ENCODE peak calls at places on chromosomes 2 and 18, in five cellular contexts. N is K562, P is HepG2, G is GM12878, K is H1. W is an unnamed sample.

GRCh38 chr2:177187631-177188312 is 24.8 kb upstream of the HNRNPA3 start:
- DNase-seq in P (peak; percentile 95), G (no peak), K (no peak), N (peak; percentile 41), W (no peak)

GRCh38 chr2:56102866-56103265 is 80.9 kb upstream of the CCDC85A start:
- DNase-seq in K (no peak), N (no peak), P (no peak), G (no peak), W (no peak)

GRCh38 chr18:49094136-49094535 is 143.4 kb upstream of the SMAD7 start:
- DNase-seq in K (no peak), G (no peak), N (no peak), P (no peak), W (no peak)

GRCh38 chr18:58856881-58857280 is 7.8 kb upstream of the ZNF532 start:
- DNase-seq in G (no peak), P (no peak), K (no peak), N (no peak), W (no peak)

GRCh38 chr2:73080321-73081131 is 9.0 kb upstream of the SFXN5 start:
- DNase-seq in N (no peak), K (no peak), G (no peak), P (no peak), W (no peak)

GRCh38 chr2:223260681-223261080 is 208.7 kb downstream of the KCNE4 start:
- DNase-seq in K (no peak), N (no peak), P (no peak), G (no peak), W (no peak)

GRCh38 chr18:11741505-11742145 is 52.6 kb downstream of the GNAL start:
- DNase-seq in K (no peak), N (peak; percentile 35), G (no peak), P (peak; percentile 11), W (peak; percentile 69)

GRCh38 chr2:179129574-179130238 is 79.8 kb upstream of the CCDC141 start:
- DNase-seq in N (peak; percentile 11), P (no peak), K (no peak), G (no peak), W (peak; percentile 20)

GRCh38 chr2:171142398-171142797 is 18.3 kb downstream of the TLK1 start:
- DNase-seq in P (no peak), K (no peak), G (no peak), N (no peak), W (no peak)

GRCh38 chr2:183185534-183185933 is 61.3 kb downstream of the NUP35 start:
- DNase-seq in G (no peak), K (no peak), P (peak; percentile 32), N (no peak), W (peak; percentile 45)

GRCh38 chr2:163735692-163736432 is at the start of gene FIGN:
- DNase-seq in N (peak; percentile 2), K (peak; percentile 70), P (peak; percentile 75), G (no peak), W (peak; percentile 87)

GRCh38 chr18:29608982-29609381 is 1432.1 kb upstream of the CDH2 start:
- DNase-seq in P (no peak), K (no peak), G (no peak), N (no peak), W (no peak)

GRCh38 chr2:61469424-61470121 is 1.3 kb downstream of the USP34 start:
- DNase-seq in K (no peak), N (no peak), G (no peak), P (no peak), W (no peak)

GRCh38 chr2:66761826-66762225 is 326.9 kb downstream of the MEIS1 start:
- DNase-seq in P (no peak), K (no peak), N (no peak), G (no peak), W (no peak)

GRCh38 chr18:2515408-2515807 is 55.9 kb downstream of the METTL4 start:
- DNase-seq in N (no peak), G (no peak), P (no peak), K (no peak), W (no peak)

GRCh38 chr2:73892631-73893329 is at the start of gene ACTG2:
- DNase-seq in N (no peak), P (no peak), G (no peak), K (no peak), W (no peak)

GRCh38 chr18:79944126-79944731 is 7.2 kb downstream of the SLC66A2 start:
- DNase-seq in K (no peak), G (no peak), N (no peak), P (no peak), W (peak; percentile 31)

GRCh38 chr2:109118321-109118720 is 10.7 kb upstream of the SH3RF3 start:
- DNase-seq in N (no peak), P (no peak), G (no peak), K (no peak), W (no peak)

GRCh38 chr2:70525032-70525431 is 28.6 kb downstream of the TGFA start:
- DNase-seq in K (no peak), N (no peak), P (peak; percentile 87), G (no peak), W (no peak)

GRCh38 chr18:55380574-55380973 is 207.4 kb downstream of the TCF4 start:
- DNase-seq in P (no peak), G (no peak), K (no peak), N (no peak), W (no peak)

GRCh38 chr18:59690216-59691045 is 6.8 kb downstream of the CCBE1 start:
- DNase-seq in K (peak; percentile 38), G (no peak), N (no peak), P (no peak), W (peak; percentile 62)

GRCh38 chr2:110934948-110935347 is 185.8 kb upstream of the BCL2L11 start:
- DNase-seq in G (no peak), N (no peak), P (no peak), K (no peak), W (no peak)

GRCh38 chr2:112529751-112530150 is 12.5 kb upstream of the POLR1B start:
- DNase-seq in G (no peak), K (no peak), P (no peak), N (no peak), W (no peak)

GRCh38 chr18:34704823-34705222 is 5.3 kb upstream of the DTNA start:
- DNase-seq in P (no peak), K (no peak), N (no peak), G (no peak), W (no peak)
- TF ChIP-seq CREB1 in P (no peak), K (no peak), N (no peak), G (no peak), W (no peak)

DNA sequence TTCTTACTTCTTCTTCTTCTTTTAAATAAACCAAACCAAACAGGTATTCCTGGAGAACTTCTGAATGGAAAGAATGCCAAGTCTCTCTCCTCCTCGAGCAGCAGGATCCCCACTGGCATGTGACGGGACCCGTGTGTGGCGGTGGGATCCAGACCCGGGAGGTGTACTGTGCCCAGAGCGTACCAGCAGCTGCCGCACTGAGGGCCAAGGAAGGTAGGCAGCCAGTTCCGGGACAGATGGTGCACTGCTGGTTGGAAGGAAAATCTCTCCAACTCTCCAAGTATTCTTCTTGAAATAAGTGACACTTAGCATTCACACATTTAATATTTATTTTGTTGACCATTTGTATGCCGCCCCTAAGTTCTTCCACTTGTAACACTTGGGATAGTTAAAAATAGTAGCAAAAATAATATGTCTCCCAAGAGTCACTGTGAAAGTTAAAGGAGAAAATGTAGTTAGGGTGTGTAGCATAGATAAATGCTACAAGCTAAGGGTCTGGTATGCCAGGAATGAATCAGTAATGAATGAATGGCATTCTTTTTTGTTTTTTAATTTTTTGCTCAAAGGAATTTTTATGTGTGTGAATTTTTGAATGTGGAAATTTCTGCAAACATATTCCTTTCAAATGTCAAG is 349.9 kb downstream of the THSD7B start:
- DNase-seq in N (no peak), P (no peak), G (no peak), K (no peak), W (no peak)
- H3K4me2 ChIP-seq in N (no peak overlapping the region), P (no peak overlapping the region), G (no peak overlapping the region), K (no peak overlapping the region), W (no peak overlapping the region)

GRCh38 chr2:44335806-44336538 is 25.3 kb downstream of the PREPL start:
- DNase-seq in K (no peak), G (no peak), P (no peak), N (no peak), W (no peak)
- TF ChIP-seq CREB1 in K (no peak), G (no peak), P (no peak), N (no peak), W (no peak)

GRCh38 chr2:167127135-167127534 is 238.9 kb downstream of the XIRP2 start:
- DNase-seq in P (peak; percentile 33), K (no peak), N (no peak), G (no peak), W (peak; percentile 23)

GRCh38 chr2:167122389-167122788 is 234.1 kb downstream of the XIRP2 start:
- DNase-seq in K (no peak), N (no peak), G (no peak), P (no peak), W (no peak)

GRCh38 chr2:167128130-167128529 is 239.8 kb downstream of the XIRP2 start:
- DNase-seq in P (no peak), K (no peak), N (no peak), G (no peak), W (no peak)

GRCh38 chr2:167132066-167132465 is 243.8 kb downstream of the XIRP2 start:
- DNase-seq in P (no peak), K (no peak), G (no peak), N (no peak), W (no peak)

GRCh38 chr2:167126165-167126564 is 237.9 kb downstream of the XIRP2 start:
- DNase-seq in G (no peak), N (no peak), P (no peak), K (no peak), W (no peak)
- H3K4me2 ChIP-seq in G (no peak overlapping the region), N (no peak overlapping the region), P (no peak overlapping the region), K (no peak overlapping the region), W (no peak overlapping the region)

GRCh38 chr2:34093790-34094189 is 494.7 kb upstream of the FAM98A start:
- DNase-seq in G (no peak), K (no peak), N (no peak), P (no peak), W (no peak)

GRCh38 chr2:34102359-34102758 is 503.3 kb upstream of the FAM98A start:
- DNase-seq in N (no peak), K (no peak), G (no peak), P (no peak), W (no peak)

GRCh38 chr2:34099377-34099776 is 500.3 kb upstream of the FAM98A start:
- DNase-seq in G (no peak), K (no peak), P (no peak), N (no peak), W (no peak)

DNA sequence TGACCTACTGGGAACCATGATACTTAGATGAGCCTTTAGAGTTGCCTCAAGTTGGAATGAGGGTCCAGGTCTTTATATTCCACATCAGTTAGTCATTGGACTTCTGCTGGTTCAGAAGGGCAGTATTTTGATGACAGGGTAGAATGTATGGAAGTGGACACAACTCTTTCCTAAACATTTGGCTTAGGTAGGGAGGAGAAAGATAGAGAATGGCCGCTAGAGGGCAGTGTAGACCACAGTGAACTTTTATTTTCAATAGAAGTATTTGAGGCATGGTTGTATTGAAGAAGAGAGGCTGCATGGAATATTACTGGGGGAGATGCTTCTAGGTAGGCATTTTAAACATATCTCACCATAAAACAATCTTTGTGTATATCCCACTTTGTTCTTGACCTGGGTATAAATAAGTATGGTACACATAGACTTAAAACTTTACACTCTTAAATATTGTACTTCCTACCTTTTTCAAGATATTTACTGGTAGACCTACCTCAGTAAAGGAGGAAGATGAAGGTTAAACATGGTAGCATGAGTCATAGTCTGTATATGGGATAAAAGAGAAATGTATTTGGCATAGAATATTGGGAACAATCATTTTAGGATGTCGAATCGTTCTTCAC is 497.6 kb upstream of the FAM98A start:
- DNase-seq in G (peak; percentile 24), P (peak; percentile 53), K (peak; percentile 10), N (peak; percentile 54), W (peak; percentile 82)
- TF ChIP-seq CREB1 in G (no peak), P (no peak), K (no peak), N (no peak), W (no peak)

W was measured in GM23338.